ENCODE peak calls at places on chromosomes 3 and 15, in four cellular contexts. K is SK-N-SH, W is H1, I is GM12878. O is an unnamed sample.

GRCh38 chr3:169812124-169812843 is 386 bp upstream of the LRRIQ4 start:
- DNase-seq in I (peak; percentile 5), K (peak; percentile 87), W (peak; percentile 81), O (no peak)

GRCh38 chr15:70470556-70471191 is 292.7 kb downstream of the UACA start:
- DNase-seq in K (no peak), I (no peak), W (no peak), O (no peak)

GRCh38 chr3:41652931-41653330 is 309.0 kb downstream of the ULK4 start:
- DNase-seq in W (no peak), K (no peak), I (no peak), O (no peak)

GRCh38 chr15:68186671-68187397 is 18.3 kb downstream of the CALML4 start:
- DNase-seq in I (no peak), W (no peak), K (no peak), O (no peak)

GRCh38 chr3:83514130-83514914 is 1444.5 kb upstream of the CADM2 start:
- DNase-seq in K (no peak), I (no peak), W (peak; percentile 49), O (no peak)

GRCh38 chr3:129007792-129008191 is 6.7 kb downstream of the EFCC1 start:
- DNase-seq in K (no peak), W (no peak), I (no peak), O (no peak)

GRCh38 chr3:105686324-105686897 is 182.4 kb downstream of the CBLB start:
- DNase-seq in W (no peak), K (peak; percentile 29), I (no peak), O (peak; percentile 3)

GRCh38 chr15:70741107-70741511 is 22.2 kb downstream of the UACA start:
- DNase-seq in K (no peak), W (no peak), I (no peak), O (no peak)

GRCh38 chr3:36741285-36741684 is 23.1 kb downstream of the DCLK3 start:
- DNase-seq in I (no peak), W (no peak), K (no peak), O (no peak)

GRCh38 chr3:30199096-30199734 is 407.2 kb upstream of the TGFBR2 start:
- DNase-seq in K (peak; percentile 23), I (no peak), W (peak; percentile 69), O (peak; percentile 38)

GRCh38 chr15:99058421-99058870 is 46.4 kb upstream of the SYNM start:
- DNase-seq in W (peak; percentile 53), K (no peak), I (no peak), O (no peak)

GRCh38 chr3:109154989-109155388 is 18.5 kb downstream of the C3orf85 start:
- DNase-seq in W (no peak), K (no peak), I (no peak), O (no peak)

GRCh38 chr3:37668831-37669610 is 192.7 kb upstream of the CTDSPL start:
- DNase-seq in I (no peak), W (no peak), K (peak; percentile 73), O (no peak)

GRCh38 chr3:9901967-9902366 is 681 bp upstream of the IL17RE start:
- DNase-seq in K (no peak), W (no peak), I (no peak), O (no peak)

GRCh38 chr15:41281236-41281635 is 50.2 kb downstream of the CHP1 start:
- DNase-seq in K (no peak), W (no peak), I (no peak), O (no peak)

GRCh38 chr3:23442598-23443383 is 239.7 kb downstream of the UBE2E2 start:
- DNase-seq in K (peak; percentile 17), W (no peak), I (no peak), O (no peak)
- TF ChIP-seq NRF1 in K (no peak), W (no peak), I (no peak), O (no peak)

DNA sequence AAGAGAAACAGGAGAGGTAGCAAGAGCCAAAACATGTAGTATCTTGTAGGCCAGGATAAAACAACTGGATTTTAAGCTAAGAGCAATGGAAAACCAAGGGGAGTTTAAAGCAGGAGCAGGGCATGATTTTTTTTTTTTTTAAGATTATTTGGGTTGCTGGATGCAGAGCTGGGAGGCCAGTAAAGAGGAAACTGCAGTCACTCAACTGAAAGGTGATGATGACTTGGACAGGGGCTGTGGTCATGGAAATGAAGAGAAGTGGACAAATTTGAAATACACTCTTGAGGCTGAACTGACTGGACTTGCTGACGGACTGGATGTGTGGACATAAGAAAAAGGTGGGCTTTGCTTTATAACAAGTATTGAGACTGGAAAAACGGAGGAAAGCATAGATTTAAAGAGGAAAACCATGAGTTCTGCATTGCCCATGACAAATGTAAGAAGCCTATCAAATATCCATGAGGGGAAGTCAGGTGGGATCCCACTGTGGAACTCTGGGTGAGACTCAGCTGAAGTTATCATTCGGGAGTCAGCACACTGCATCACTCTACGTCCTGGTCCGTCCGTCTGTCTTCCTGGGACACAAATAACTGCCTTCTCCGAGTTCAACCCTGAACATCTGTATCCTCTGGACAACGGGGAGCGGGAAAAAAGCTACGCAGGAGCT is 688 bp downstream of the XPC start:
- DNase-seq in K (no peak), W (no peak), I (no peak), O (peak; percentile 39)
- TF ChIP-seq NRF1 in K (no peak), W (no peak), I (no peak), O (no peak)

GRCh38 chr3:38985581-38985980 is 66.2 kb downstream of the SCN11A start:
- DNase-seq in W (no peak), K (no peak), I (no peak), O (no peak)
- TF ChIP-seq NRF1 in W (no peak), K (no peak), I (no peak), O (no peak)

DNA sequence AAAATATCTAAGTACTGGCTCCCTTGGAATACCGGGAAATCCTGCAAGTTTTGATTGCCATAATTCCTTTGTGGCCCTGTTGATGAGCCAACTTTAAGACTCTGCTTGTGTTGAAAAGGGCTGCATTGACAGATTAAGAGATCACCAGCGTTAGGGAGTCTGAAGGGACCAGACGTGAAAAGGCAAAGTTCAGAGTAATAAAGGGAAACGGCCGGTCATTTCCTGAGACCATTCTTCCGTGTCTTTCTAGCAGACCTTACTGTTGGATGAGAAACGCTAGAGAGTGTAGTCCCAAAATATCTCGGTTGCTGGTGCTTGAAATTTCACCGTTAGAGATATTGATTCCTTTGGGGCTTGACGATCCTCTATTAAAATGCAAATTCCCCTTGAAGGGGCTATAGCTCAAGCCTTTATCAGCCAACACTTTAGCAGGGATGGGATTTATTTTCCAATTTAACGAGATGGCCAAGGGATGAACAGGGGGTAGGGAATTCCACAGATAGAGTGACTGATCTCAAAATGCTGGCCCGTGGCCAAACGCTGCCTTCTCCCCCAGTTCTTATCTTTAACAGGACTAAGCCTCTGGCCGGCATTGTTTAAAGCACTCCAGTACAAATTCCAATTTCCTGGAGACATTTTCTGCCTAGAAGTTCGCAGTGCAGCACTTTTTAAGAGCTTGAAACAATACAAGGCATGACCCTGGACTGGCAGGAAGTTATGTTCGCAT is 250.4 kb downstream of the TJP1 start:
- DNase-seq in K (peak; percentile 55), W (no peak), I (no peak), O (peak; percentile 9)
- TF ChIP-seq NRF1 in K (no peak), W (no peak), I (no peak), O (no peak)

GRCh38 chr15:66877558-66878285 is 175.7 kb downstream of the SMAD6 start:
- DNase-seq in I (no peak), W (peak; percentile 39), K (no peak), O (no peak)

GRCh38 chr15:66878761-66879160 is 176.7 kb downstream of the SMAD6 start:
- DNase-seq in I (no peak), W (peak; percentile 42), K (no peak), O (no peak)

GRCh38 chr15:66875588-66876422 is 173.8 kb downstream of the SMAD6 start:
- DNase-seq in K (no peak), I (no peak), W (peak; percentile 48), O (no peak)

GRCh38 chr15:66876423-66876730 is 174.3 kb downstream of the SMAD6 start:
- DNase-seq in W (no peak), I (no peak), K (no peak), O (peak; percentile 59)

GRCh38 chr15:66876731-66877545 is 174.9 kb downstream of the SMAD6 start:
- DNase-seq in I (no peak), K (no peak), W (peak; percentile 32), O (no peak)
- TF ChIP-seq NRF1 in I (no peak), K (no peak), W (no peak), O (no peak)